ENCODE peak calls at places on chromosomes 5 and 9, in five cellular contexts. T, A, L, U and K are unnamed samples.

GRCh38 chr9:4415281-4415680 is 75.0 kb upstream of the SLC1A1 start:
- DNase-seq in T (no peak), A (no peak), L (no peak), U (no peak), K (no peak)

GRCh38 chr5:33936004-33936380 is 194 bp upstream of the RXFP3 start:
- DNase-seq in T (no peak), A (no peak), L (no peak), U (peak; percentile 61), K (no peak)

GRCh38 chr5:140221697-140222223 is 46.8 kb downstream of the CYSTM1 start:
- DNase-seq in T (no peak), A (no peak), L (no peak), U (peak; percentile 82), K (no peak)

GRCh38 chr9:122126340-122127333 is 32.9 kb downstream of the NDUFA8 start:
- DNase-seq in T (no peak), A (no peak), L (no peak), U (peak; percentile 33), K (no peak)

GRCh38 chr9:97431549-97432143 is 19.8 kb downstream of the TDRD7 start:
- DNase-seq in T (no peak), A (no peak), L (no peak), U (no peak), K (no peak)

GRCh38 chr5:164573397-164573796 is 1068.0 kb downstream of the MAT2B start:
- DNase-seq in T (no peak), A (no peak), L (no peak), U (no peak), K (no peak)

GRCh38 chr9:9004844-9005243 is 1205.3 kb upstream of the DMAC1 start:
- DNase-seq in T (no peak), A (no peak), L (no peak), U (no peak), K (peak; percentile 17)

GRCh38 chr5:94709277-94709676 is 90.8 kb downstream of the SLF1 start:
- DNase-seq in T (no peak), A (no peak), L (no peak), U (no peak), K (no peak)

GRCh38 chr5:72647806-72648205 is 140.6 kb upstream of the ZNF366 start:
- DNase-seq in T (peak; percentile 5), A (no peak), L (no peak), U (peak; percentile 26), K (no peak)

GRCh38 chr5:1384521-1384920 is 39.6 kb upstream of the CLPTM1L start:
- DNase-seq in T (no peak), A (no peak), L (no peak), U (no peak), K (no peak)

GRCh38 chr5:133359861-133360260 is 252.5 kb downstream of the FSTL4 start:
- DNase-seq in T (no peak), A (no peak), L (no peak), U (no peak), K (no peak)

GRCh38 chr5:137466888-137467287 is 32.2 kb downstream of the SPOCK1 start:
- DNase-seq in T (no peak), A (no peak), L (no peak), U (peak; percentile 90), K (no peak)

GRCh38 chr9:79764377-79764776 is 192.6 kb downstream of the TLE4 start:
- DNase-seq in T (no peak), A (no peak), L (no peak), U (peak; percentile 92), K (no peak)

GRCh38 chr5:79857692-79858091 is 133.4 kb downstream of the MTX3 start:
- DNase-seq in T (no peak), A (no peak), L (no peak), U (no peak), K (no peak)

GRCh38 chr5:56525117-56525516 is 290.2 kb upstream of the MAP3K1 start:
- DNase-seq in T (no peak), A (no peak), L (no peak), U (no peak), K (no peak)

GRCh38 chr9:126676685-126677143 is 63.0 kb downstream of the LMX1B start:
- DNase-seq in T (no peak), A (no peak), L (no peak), U (no peak), K (no peak)

GRCh38 chr9:126275386-126276001 is 51.1 kb upstream of the MVB12B start:
- DNase-seq in T (no peak), A (no peak), L (no peak), U (peak; percentile 58), K (no peak)

GRCh38 chr5:163369986-163370385 is 67.4 kb upstream of the CCNG1 start:
- DNase-seq in T (no peak), A (no peak), L (no peak), U (no peak), K (no peak)

GRCh38 chr5:179405054-179405416 is 59.8 kb upstream of the ADAMTS2 start:
- DNase-seq in T (no peak), A (no peak), L (no peak), U (no peak), K (no peak)

GRCh38 chr5:125455041-125455440 is 708.6 kb upstream of the ZNF608 start:
- DNase-seq in T (no peak), A (no peak), L (no peak), U (peak; percentile 28), K (no peak)

GRCh38 chr5:159901772-159902171 is 14.5 kb upstream of the ADRA1B start:
- DNase-seq in T (no peak), A (no peak), L (no peak), U (no peak), K (no peak)

GRCh38 chr9:98708103-98708932 is 417 bp downstream of the GABBR2 start:
- DNase-seq in T (no peak), A (no peak), L (no peak), U (no peak), K (no peak)

GRCh38 chr5:56574778-56575177 is 240.6 kb upstream of the MAP3K1 start:
- DNase-seq in T (no peak), A (no peak), L (no peak), U (no peak), K (no peak)

GRCh38 chr9:128168731-128169308 is 8.8 kb downstream of the BBLN start:
- DNase-seq in T (no peak), A (no peak), L (no peak), U (no peak), K (no peak)

GRCh38 chr5:144024601-144025000 is 145.9 kb downstream of the YIPF5 start:
- DNase-seq in T (no peak), A (no peak), L (no peak), U (peak; percentile 59), K (no peak)

GRCh38 chr9:91006046-91006445 is 204.4 kb downstream of the SYK start:
- DNase-seq in T (no peak), A (no peak), L (no peak), U (no peak), K (no peak)

GRCh38 chr5:30331534-30331933 is 862.0 kb upstream of the CDH6 start:
- DNase-seq in T (no peak), A (no peak), L (no peak), U (no peak), K (no peak)

GRCh38 chr9:136206602-136207333 is 1.8 kb upstream of the LHX3 start:
- DNase-seq in T (peak; percentile 51), A (no peak), L (no peak), U (no peak), K (peak; percentile 79)

GRCh38 chr9:128141604-128142003 is 7.6 kb upstream of the LCN2 start:
- DNase-seq in T (no peak), A (no peak), L (no peak), U (no peak), K (no peak)

GRCh38 chr5:142800776-142801494 is 30.8 kb downstream of the ARHGAP26 start:
- DNase-seq in T (no peak), A (peak; percentile 6), L (no peak), U (no peak), K (peak; percentile 73)

GRCh38 chr9:92328225-92328624 is 2.5 kb downstream of the CENPP start:
- DNase-seq in T (peak; percentile 72), A (no peak), L (no peak), U (peak; percentile 84), K (peak; percentile 26)

GRCh38 chr5:147578228-147579024 is 68.6 kb upstream of the DPYSL3 start:
- DNase-seq in T (peak; percentile 51), A (no peak), L (no peak), U (peak; percentile 86), K (peak; percentile 21)

GRCh38 chr5:23216345-23216744 is 291.1 kb upstream of the PRDM9 start:
- DNase-seq in T (no peak), A (no peak), L (no peak), U (no peak), K (no peak)

GRCh38 chr9:34377402-34377741 is 674 bp upstream of the MYORG start:
- DNase-seq in T (no peak), A (no peak), L (no peak), U (no peak), K (peak; percentile 39)

GRCh38 chr9:95732803-95733686 is 142.4 kb upstream of the ERCC6L2 start:
- DNase-seq in T (no peak), A (no peak), L (no peak), U (no peak), K (no peak)

GRCh38 chr9:19102181-19102630 is 498 bp downstream of the HAUS6 start:
- DNase-seq in T (peak; percentile 76), A (no peak), L (no peak), U (no peak), K (peak; percentile 68)